ENCODE peak calls at places on chromosomes 1 and 21, in six cellular contexts. U, S, K, H, M and X are unnamed samples.

GRCh38 chr1:8815582-8816285 is 1.7 kb downstream of the RERE start:
- DNase-seq in U (peak), S (no peak), K (peak), H (peak), M (no peak), X (no peak)

GRCh38 chr1:46539968-46540367 is 11.5 kb downstream of the KNCN start:
- DNase-seq in U (no peak), S (no peak), K (no peak), H (no peak), M (no peak), X (no peak)

GRCh38 chr21:27104749-27105439 is 138.0 kb upstream of the ADAMTS5 start:
- DNase-seq in U (no peak), S (no peak), K (no peak), H (no peak), M (no peak), X (no peak)

GRCh38 chr1:44225761-44226160 is 12.5 kb downstream of the DMAP1 start:
- DNase-seq in U (no peak), S (no peak), K (no peak), H (no peak), M (no peak), X (no peak)

GRCh38 chr1:72557446-72558049 is 275.2 kb upstream of the NEGR1 start:
- DNase-seq in U (peak), S (no peak), K (no peak), H (no peak), M (no peak), X (no peak)

GRCh38 chr1:78229344-78229743 is 183.6 kb downstream of the GIPC2 start:
- DNase-seq in U (no peak), S (no peak), K (no peak), H (no peak), M (no peak), X (no peak)

GRCh38 chr1:53147171-53147570 is 4.7 kb upstream of the SLC1A7 start:
- DNase-seq in U (no peak), S (no peak), K (no peak), H (no peak), M (no peak), X (no peak)

GRCh38 chr1:59193443-59194093 is 103.3 kb upstream of the FGGY start:
- DNase-seq in U (no peak), S (peak), K (no peak), H (no peak), M (no peak), X (no peak)

GRCh38 chr1:100036718-100037664 is 67.2 kb downstream of the SLC35A3 start:
- DNase-seq in U (peak), S (peak), K (no peak), H (no peak), M (no peak), X (no peak)

GRCh38 chr1:44720281-44720680 is 10.7 kb downstream of the RNU5D-1 start:
- DNase-seq in U (no peak), S (no peak), K (no peak), H (no peak), M (no peak), X (no peak)

GRCh38 chr21:45558044-45558721 is 15.9 kb upstream of the SLC19A1 start:
- DNase-seq in U (no peak), S (no peak), K (no peak), H (no peak), M (no peak), X (no peak)

GRCh38 chr1:247317702-247318101 is 14.0 kb downstream of the ZNF496 start:
- DNase-seq in U (no peak), S (no peak), K (no peak), H (no peak), M (no peak), X (no peak)

GRCh38 chr1:58883037-58883887 is 99.4 kb upstream of the JUN start:
- DNase-seq in U (peak), S (peak), K (no peak), H (no peak), M (no peak), X (no peak)

GRCh38 chr1:6157528-6158174 is 22.5 kb downstream of the CHD5 start:
- DNase-seq in U (no peak), S (peak), K (no peak), H (peak), M (peak), X (no peak)

GRCh38 chr21:38234395-38235142 is 22.2 kb upstream of the KCNJ15 start:
- DNase-seq in U (no peak), S (peak), K (no peak), H (no peak), M (no peak), X (no peak)

GRCh38 chr21:44870748-44871495 is 2.6 kb downstream of the PTTG1IP start:
- DNase-seq in U (peak), S (peak), K (no peak), H (no peak), M (no peak), X (peak)

GRCh38 chr1:228793032-228793431 is 57.8 kb downstream of the RHOU start:
- DNase-seq in U (no peak), S (no peak), K (no peak), H (no peak), M (no peak), X (no peak)

GRCh38 chr21:35333831-35334593 is 284.9 kb upstream of the RUNX1 start:
- DNase-seq in U (no peak), S (no peak), K (no peak), H (no peak), M (no peak), X (no peak)

GRCh38 chr1:164515221-164515620 is 43.8 kb upstream of the PBX1 start:
- DNase-seq in U (no peak), S (no peak), K (no peak), H (no peak), M (no peak), X (no peak)

GRCh38 chr21:43609501-43610340 is 49.6 kb downstream of the HSF2BP start:
- DNase-seq in U (no peak), S (peak), K (peak), H (peak), M (peak), X (no peak)

GRCh38 chr1:10515627-10516026 is 40.9 kb downstream of the PEX14 start:
- DNase-seq in U (no peak), S (no peak), K (no peak), H (no peak), M (no peak), X (no peak)

GRCh38 chr1:151790940-151791651 is 796 bp upstream of the TDRKH start:
- DNase-seq in U (no peak), S (peak), K (no peak), H (peak), M (peak), X (no peak)